ENCODE peak calls at places on chromosomes 16 and 17, in five cellular contexts. Z is AG09309, W is HL-60, C is cardiac fibroblast, J is fibroblast of lung. L is an unnamed sample.

GRCh38 chr17:56597495-56597990 is 4.0 kb downstream of the NOG start:
- DNase-seq in Z (no peak), W (no peak), C (no peak), J (no peak), L (no peak)

GRCh38 chr16:23501291-23501690 is 9.0 kb downstream of the GGA2 start:
- DNase-seq in Z (no peak), W (no peak), C (no peak), J (no peak), L (no peak)

GRCh38 chr16:14302031-14302398 is 230.9 kb downstream of the MRTFB start:
- DNase-seq in Z (no peak), W (no peak), C (peak), J (peak), L (peak)

GRCh38 chr17:40480501-40481003 is 20.9 kb downstream of the TNS4 start:
- DNase-seq in Z (no peak), W (peak), C (peak), J (peak), L (peak)

GRCh38 chr16:2592786-2593185 is 55.0 kb downstream of the PDPK1 start:
- DNase-seq in Z (no peak), W (no peak), C (no peak), J (no peak), L (no peak)

GRCh38 chr17:66949501-66949900 is 15.0 kb upstream of the CACNG4 start:
- DNase-seq in Z (peak), W (no peak), C (no peak), J (no peak), L (peak)

GRCh38 chr17:52477824-52478614 is 319.5 kb upstream of the CA10 start:
- DNase-seq in Z (no peak), W (no peak), C (no peak), J (no peak), L (no peak)

GRCh38 chr16:17972460-17972943 is 364.0 kb downstream of the NPIPA8 start:
- DNase-seq in Z (no peak), W (no peak), C (no peak), J (no peak), L (no peak)

GRCh38 chr17:79007504-79008381 is 1.8 kb downstream of the CANT1 start:
- DNase-seq in Z (no peak), W (no peak), C (no peak), J (no peak), L (no peak)

GRCh38 chr16:26981266-26981938 is 85.3 kb upstream of the C16orf82 start:
- DNase-seq in Z (no peak), W (no peak), C (peak), J (peak), L (peak)

GRCh38 chr17:1315891-1316403 is 36.5 kb downstream of the TRARG1 start:
- DNase-seq in Z (no peak), W (no peak), C (no peak), J (no peak), L (no peak)

GRCh38 chr16:54291981-54292487 is 5.4 kb upstream of the IRX3 start:
- DNase-seq in Z (no peak), W (no peak), C (no peak), J (no peak), L (peak)

GRCh38 chr17:68255151-68255550 is 7.3 kb downstream of the AMZ2 start:
- DNase-seq in Z (no peak), W (no peak), C (no peak), J (no peak), L (no peak)

GRCh38 chr17:9899280-9900018 is 5.6 kb downstream of the RCVRN start:
- DNase-seq in Z (no peak), W (no peak), C (no peak), J (no peak), L (no peak)

GRCh38 chr16:74304835-74305176 is 8.2 kb downstream of the PSMD7 start:
- DNase-seq in Z (no peak), W (no peak), C (no peak), J (no peak), L (no peak)

GRCh38 chr17:79802039-79802735 is 5.3 kb upstream of the CBX8 start:
- DNase-seq in Z (no peak), W (no peak), C (no peak), J (no peak), L (no peak)

GRCh38 chr16:67963325-67964321 is 4.8 kb downstream of the SLC12A4 start:
- DNase-seq in Z (no peak), W (no peak), C (no peak), J (no peak), L (no peak)

GRCh38 chr17:5583426-5584382 is 605 bp downstream of the NLRP1 start:
- DNase-seq in Z (no peak), W (no peak), C (peak), J (no peak), L (peak)

GRCh38 chr16:86545927-86546637 is 9.0 kb downstream of the MTHFSD start:
- DNase-seq in Z (no peak), W (no peak), C (no peak), J (no peak), L (no peak)

GRCh38 chr16:31876955-31877828 is 3.6 kb downstream of the ZNF267 start:
- DNase-seq in Z (peak), W (no peak), C (peak), J (peak), L (peak)

GRCh38 chr17:57541472-57542394 is 203.4 kb downstream of the CCDC182 start:
- DNase-seq in Z (no peak), W (no peak), C (peak), J (peak), L (peak)

GRCh38 chr17:46208997-46209396 is 15.8 kb upstream of the KANSL1 start:
- DNase-seq in Z (no peak), W (no peak), C (no peak), J (no peak), L (no peak)

GRCh38 chr16:1533443-1533951 is at the start of gene TMEM204:
- DNase-seq in Z (peak), W (no peak), C (peak), J (peak), L (peak)

GRCh38 chr16:17556276-17557052 is 85.7 kb upstream of the XYLT1 start:
- DNase-seq in Z (no peak), W (peak), C (peak), J (peak), L (peak)

GRCh38 chr16:5015351-5015750 is 18.4 kb downstream of the NAGPA start:
- DNase-seq in Z (no peak), W (no peak), C (no peak), J (no peak), L (no peak)

GRCh38 chr16:89657442-89658220 is at the start of the genes CHMP1A and SPATA33:
- DNase-seq in Z (no peak), W (peak), C (peak), J (peak), L (peak)

GRCh38 chr17:15918661-15919259 is 26.2 kb upstream of the ADORA2B start:
- DNase-seq in Z (no peak), W (no peak), C (peak), J (no peak), L (no peak)

GRCh38 chr17:66411498-66411897 is 109.1 kb downstream of the PRKCA start:
- DNase-seq in Z (no peak), W (no peak), C (no peak), J (no peak), L (no peak)

GRCh38 chr16:67190448-67191399 is 788 bp upstream of the EXOC3L1 start:
- DNase-seq in Z (no peak), W (no peak), C (no peak), J (peak), L (peak)

GRCh38 chr17:73551756-73552155 is 92.5 kb downstream of the SDK2 start:
- DNase-seq in Z (no peak), W (no peak), C (no peak), J (no peak), L (no peak)

GRCh38 chr16:77971306-77972131 is 50.8 kb upstream of the CLEC3A start:
- DNase-seq in Z (peak), W (peak), C (peak), J (peak), L (peak)
- TF ChIP-seq CTCF in Z (peak), W (peak), C (peak), J (peak), L (peak)

GRCh38 chr17:37048806-37049205 is 100.1 kb downstream of the AATF start:
- DNase-seq in Z (no peak), W (no peak), C (no peak), J (no peak), L (no peak)

GRCh38 chr17:37043201-37043600 is 94.4 kb downstream of the AATF start:
- DNase-seq in Z (no peak), W (no peak), C (no peak), J (no peak), L (no peak)

GRCh38 chr17:37041931-37042330 is 93.2 kb downstream of the AATF start:
- DNase-seq in Z (no peak), W (no peak), C (no peak), J (no peak), L (no peak)

GRCh38 chr17:37047631-37048104 is 98.9 kb downstream of the AATF start:
- DNase-seq in Z (peak), W (peak), C (peak), J (peak), L (peak)

DNA sequence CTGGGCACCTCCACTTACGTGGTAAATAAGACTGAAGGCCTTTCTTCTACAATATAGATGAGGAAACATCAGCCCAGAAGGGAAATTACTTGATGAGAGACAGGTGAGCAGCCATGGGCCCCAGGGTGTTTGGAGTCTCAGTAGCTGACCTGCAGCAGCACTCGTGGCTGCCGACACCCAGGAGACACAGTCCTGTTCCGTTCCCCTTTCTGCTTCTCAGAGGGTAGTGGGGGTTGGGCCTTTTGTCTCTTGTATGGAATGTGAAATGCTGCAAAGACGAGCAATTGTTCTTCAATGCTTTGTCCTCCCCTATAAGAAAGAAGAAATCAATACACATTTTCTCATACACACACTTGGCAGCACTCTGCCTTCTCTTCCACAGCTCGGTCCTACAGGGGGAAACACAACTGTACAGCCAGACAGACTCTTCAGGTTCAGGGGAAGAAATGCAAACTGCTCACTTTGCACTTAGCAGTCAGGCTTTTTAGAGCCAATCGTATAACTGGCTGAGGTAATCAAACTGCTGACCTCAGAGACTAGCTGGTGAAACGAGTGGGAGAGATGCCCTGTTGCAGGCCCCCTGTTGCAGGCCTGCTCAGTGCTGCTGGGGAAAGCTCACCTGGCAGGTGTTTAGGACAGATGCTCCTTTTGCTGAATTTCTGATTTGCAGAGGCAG is 96.7 kb downstream of the AATF start:
- DNase-seq in Z (no peak), W (peak), C (no peak), J (no peak), L (no peak)
- H3K4me3 ChIP-seq in Z (no peak), W (no peak), C (no peak), J (no peak), L (no peak)

GRCh38 chr17:61411114-61411943 is 11.7 kb downstream of the TBX2 start:
- DNase-seq in Z (no peak), W (no peak), C (peak), J (peak), L (peak)
- TF ChIP-seq CTCF in Z (peak), W (no peak), C (no peak), J (peak), L (peak)

GRCh38 chr17:42494673-42495072 is 36.0 kb downstream of the ATP6V0A1 start:
- DNase-seq in Z (no peak), W (no peak), C (no peak), J (no peak), L (no peak)
- H3K4me3 ChIP-seq in Z (no peak), W (no peak), C (no peak), J (no peak), L (no peak)

GRCh38 chr17:19401321-19402010 is 9.6 kb upstream of the RNF112 start:
- DNase-seq in Z (no peak), W (no peak), C (no peak), J (no peak), L (no peak)

GRCh38 chr17:19399750-19400450 is 11.1 kb upstream of the RNF112 start:
- DNase-seq in Z (no peak), W (no peak), C (no peak), J (no peak), L (no peak)

GRCh38 chr17:19392303-19392702 is 5.3 kb upstream of the MFAP4 start:
- DNase-seq in Z (no peak), W (no peak), C (no peak), J (no peak), L (no peak)

GRCh38 chr17:19398301-19399181 is 11.6 kb upstream of the MFAP4 start:
- DNase-seq in Z (no peak), W (peak), C (peak), J (peak), L (peak)

GRCh38 chr17:19397556-19398041 is 10.6 kb upstream of the MFAP4 start:
- DNase-seq in Z (no peak), W (no peak), C (no peak), J (no peak), L (no peak)
- TF ChIP-seq CTCF in Z (no peak), W (no peak), C (no peak), J (no peak), L (no peak)

DNA sequence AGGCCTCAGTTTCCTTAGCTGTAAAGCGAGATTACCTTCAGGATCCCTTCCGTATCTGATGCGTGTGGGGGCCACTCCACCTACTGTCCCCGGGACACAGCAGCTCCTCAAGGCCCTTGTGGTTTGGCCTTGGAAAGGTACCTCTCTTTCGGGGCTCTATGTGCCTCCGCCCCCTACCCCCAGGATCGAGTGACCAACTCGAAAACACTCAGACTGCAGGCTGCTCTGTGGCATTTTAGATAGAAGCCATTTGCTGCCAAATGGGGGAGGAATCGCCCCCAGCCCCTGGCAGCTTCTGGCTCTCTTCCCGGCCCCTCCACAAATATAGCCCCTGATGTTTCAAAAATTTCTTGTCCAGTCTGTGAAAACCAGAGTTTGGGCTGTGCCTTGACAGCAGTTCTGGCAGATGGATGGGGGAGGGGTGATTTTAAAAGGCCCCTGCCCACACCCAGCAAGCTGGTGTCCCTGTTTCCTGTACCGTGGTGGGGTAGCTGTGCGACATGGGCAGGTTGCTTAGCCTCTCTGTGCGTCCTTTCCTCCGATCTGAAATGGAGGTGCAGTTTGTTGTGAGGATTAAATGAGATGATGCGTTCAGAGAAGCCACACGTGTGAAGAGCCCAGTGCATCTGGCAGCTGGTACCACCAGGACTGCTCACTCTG is 1.1 kb upstream of the WFIKKN2 start:
- DNase-seq in Z (no peak), W (no peak), C (no peak), J (no peak), L (no peak)
- H3K4me3 ChIP-seq in Z (no peak), W (no peak), C (no peak), J (peak), L (no peak)

GRCh38 chr17:44761932-44762810 is 3.4 kb downstream of the ADAM11 start:
- DNase-seq in Z (no peak), W (no peak), C (no peak), J (no peak), L (no peak)
- TF ChIP-seq CTCF in Z (no peak), W (no peak), C (no peak), J (no peak), L (no peak)

GRCh38 chr16:81695431-81695890 is 83.6 kb upstream of the PLCG2 start:
- DNase-seq in Z (no peak), W (no peak), C (peak), J (no peak), L (peak)
- H3K4me3 ChIP-seq in Z (no peak), W (no peak), C (no peak), J (no peak), L (no peak)

GRCh38 chr16:70331588-70332358 is 14.9 kb upstream of the DDX19A start:
- DNase-seq in Z (no peak), W (no peak), C (peak), J (peak), L (peak)
- TF ChIP-seq CTCF in Z (peak), W (no peak), C (peak), J (peak), L (peak)

DNA sequence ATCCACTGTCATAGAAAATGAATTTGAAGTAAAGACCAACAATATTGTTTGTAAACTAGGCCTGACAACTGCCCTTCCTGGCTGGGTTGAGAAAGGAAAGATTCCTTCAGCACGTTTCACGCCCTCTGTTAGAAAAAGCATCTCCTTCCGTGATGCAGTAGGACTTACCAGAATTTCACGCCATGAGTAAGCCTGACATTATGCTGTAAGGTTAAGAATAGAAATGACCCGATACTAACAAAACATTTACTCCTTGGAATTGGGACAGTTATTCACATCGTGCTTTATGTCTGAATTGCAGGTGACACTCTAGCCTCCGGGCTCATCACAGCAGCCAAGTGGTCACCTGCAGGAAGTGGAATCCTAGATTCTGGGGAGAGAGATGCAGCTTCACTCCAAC is 17.6 kb downstream of the MARCHF10 start:
- DNase-seq in Z (no peak), W (no peak), C (peak), J (peak), L (peak)
- H3K4me3 ChIP-seq in Z (no peak), W (no peak), C (no peak), J (no peak), L (no peak)

L was measured in fibroblast of the aortic adventitia.